ENCODE peak calls at places on chromosomes 2 and 18, in nine cellular contexts. Y is Calu3; U is Panc1; I is activated CD4-positive, alpha-beta T cell treated with anti-CD3 and anti-CD28 coated beads for 36 hours; E is BJ; T is epithelial cell of esophagus; J is cardiac muscle cell; M is B cell; K is heart right ventricle. R is an unnamed sample.

GRCh38 chr18:10020176-10020575 is 106.4 kb downstream of the VAPA start:
- DNase-seq in K (no peak), I (no peak), J (no peak), T (peak), E (no peak), Y (peak), U (no peak), M (no peak), R (no peak)

GRCh38 chr2:51782874-51783765 is 751.2 kb upstream of the NRXN1 start:
- DNase-seq in Y (peak), E (no peak), K (no peak), M (no peak), U (no peak), I (no peak), T (peak), J (peak), R (no peak)

GRCh38 chr2:9565436-9566153 is 10.0 kb upstream of the ADAM17 start:
- DNase-seq in Y (peak), K (peak), J (no peak), E (peak), U (peak), M (no peak), T (peak), I (no peak), R (peak)

GRCh38 chr2:33645861-33646260 is 46.8 kb upstream of the FAM98A start:
- DNase-seq in Y (no peak), U (no peak), M (no peak), T (peak), K (no peak), I (no peak), J (no peak), E (peak), R (no peak)

GRCh38 chr2:199775297-199775696 is 75.7 kb downstream of the FTCDNL1 start:
- DNase-seq in T (no peak), K (no peak), U (no peak), I (no peak), J (no peak), M (no peak), Y (no peak), E (no peak), R (no peak)

GRCh38 chr2:57696016-57696415 is 350.6 kb upstream of the VRK2 start:
- DNase-seq in T (peak), I (no peak), M (no peak), J (no peak), K (no peak), Y (peak), E (no peak), U (no peak), R (no peak)

GRCh38 chr2:217926801-217927200 is 76.0 kb downstream of the TNS1 start:
- DNase-seq in Y (no peak), I (no peak), T (no peak), M (no peak), K (no peak), E (no peak), U (no peak), J (no peak), R (peak)

GRCh38 chr2:217707116-217707742 is 295.6 kb downstream of the TNS1 start:
- DNase-seq in U (no peak), M (no peak), K (peak), Y (peak), T (peak), I (no peak), J (no peak), E (peak), R (no peak)

GRCh38 chr18:76391746-76392145 is 103.3 kb downstream of the ZNF516 start:
- DNase-seq in K (no peak), J (no peak), Y (no peak), M (no peak), U (no peak), I (peak), E (no peak), T (no peak), R (no peak)

GRCh38 chr2:189791338-189792042 is 7.2 kb downstream of the PMS1 start:
- DNase-seq in U (no peak), E (no peak), J (no peak), I (no peak), K (no peak), T (no peak), M (no peak), Y (no peak), R (no peak)